ENCODE peak calls at places on chromosome 14, in six cellular contexts. G is naive B cell; Q is pancreas; H is activated T-helper 1 cell treated with anti-CD3 and anti-CD28 coated beads, Interleukin-12 subunit alpha, Interleukin-12 subunit beta, Interleukin-2, Interleukin-4 antibody, amounts not matched to agents 30 ng/mL and 10 ng/mL and 1 ng/mL, durations not matched to agents 14 hours and 24 hours and 36 hours; J is NCI-H2171; Y is left kidney. W is an unnamed sample.

GRCh38 chr14:64064447-64064846 is 211.6 kb downstream of the SYNE2 start:
- DNase-seq in J (no peak), G (no peak), Y (no peak), H (no peak), Q (no peak), W (no peak)

GRCh38 chr14:101812071-101812470 is 50.6 kb downstream of the PPP2R5C start:
- DNase-seq in Y (no peak), Q (no peak), G (no peak), J (no peak), H (no peak), W (peak; percentile 24)

GRCh38 chr14:43356382-43356781 is 1150.7 kb downstream of the FSCB start:
- DNase-seq in H (no peak), G (no peak), Y (no peak), J (no peak), Q (no peak), W (no peak)

GRCh38 chr14:99755068-99755405 is 38.2 kb upstream of the EML1 start:
- DNase-seq in H (no peak), Y (no peak), G (no peak), J (no peak), Q (no peak), W (no peak)

GRCh38 chr14:37550511-37550910 is 44.5 kb downstream of the FOXA1 start:
- DNase-seq in G (no peak), J (no peak), Y (peak; percentile 15), Q (no peak), H (no peak), W (no peak)

GRCh38 chr14:69152181-69152943 is 557 bp downstream of the DCAF5 start:
- DNase-seq in G (peak; percentile 31), Q (peak; percentile 52), H (no peak), Y (peak; percentile 91), J (peak; percentile 74), W (peak; percentile 70)

GRCh38 chr14:37658174-37658573 is 62.7 kb downstream of the TTC6 start:
- DNase-seq in G (no peak), H (no peak), J (no peak), Y (no peak), Q (no peak), W (peak; percentile 6)

GRCh38 chr14:23568600-23569310 is 1.2 kb upstream of the AP1G2 start:
- DNase-seq in G (no peak), Q (no peak), H (no peak), Y (peak; percentile 73), J (peak; percentile 22), W (peak; percentile 79)

GRCh38 chr14:100878271-100879146 is 25.0 kb downstream of the RTL1 start:
- DNase-seq in Q (peak; percentile 58), J (no peak), Y (no peak), H (no peak), G (no peak), W (no peak)

GRCh38 chr14:42606839-42607238 is 1000.2 kb downstream of the LRFN5 start:
- DNase-seq in H (no peak), J (no peak), G (no peak), Y (no peak), Q (no peak), W (no peak)

GRCh38 chr14:104800600-104801283 is at the start of gene ZBTB42:
- DNase-seq in G (peak; percentile 60), Y (peak; percentile 85), Q (peak; percentile 96), H (peak; percentile 74), J (peak; percentile 63), W (peak; percentile 74)

GRCh38 chr14:64725360-64725815 is 21.2 kb downstream of the PLEKHG3 start:
- DNase-seq in Y (no peak), H (no peak), Q (peak; percentile 26), G (no peak), J (peak; percentile 93), W (no peak)

GRCh38 chr14:92503756-92504491 is 9.7 kb upstream of the RIN3 start:
- DNase-seq in G (no peak), Q (no peak), J (no peak), H (no peak), Y (peak; percentile 39), W (no peak)

GRCh38 chr14:55274144-55274543 is 2.9 kb downstream of the FBXO34 start:
- DNase-seq in J (no peak), Q (no peak), H (no peak), Y (no peak), G (no peak), W (no peak)

GRCh38 chr14:74922752-74923401 is at the start of gene RPS6KL1:
- DNase-seq in Q (peak; percentile 94), G (no peak), H (peak; percentile 73), Y (peak; percentile 94), J (peak; percentile 94), W (peak; percentile 97)

GRCh38 chr14:26170885-26171284 is 426.9 kb downstream of the NOVA1 start:
- DNase-seq in J (no peak), Y (no peak), Q (no peak), H (no peak), G (no peak), W (no peak)

GRCh38 chr14:55366271-55366670 is 45.4 kb downstream of the ATG14 start:
- DNase-seq in G (no peak), Y (no peak), H (no peak), J (no peak), Q (no peak), W (no peak)

GRCh38 chr14:53663709-53664108 is 292.9 kb downstream of the BMP4 start:
- DNase-seq in H (no peak), Q (no peak), J (no peak), G (no peak), Y (peak; percentile 65), W (peak; percentile 75)

GRCh38 chr14:103949386-103949785 is 7.1 kb upstream of the RD3L start:
- DNase-seq in J (no peak), H (no peak), Y (no peak), G (no peak), Q (no peak), W (no peak)

GRCh38 chr14:88590173-88590572 is 27.3 kb downstream of the ZC3H14 start:
- DNase-seq in Q (no peak), J (no peak), G (no peak), Y (no peak), H (no peak), W (no peak)

GRCh38 chr14:67926821-67927220 is 107.2 kb downstream of the RAD51B start:
- DNase-seq in Q (no peak), J (no peak), H (no peak), G (no peak), Y (no peak), W (no peak)

GRCh38 chr14:21192875-21193535 is 37.1 kb upstream of the OR5AU1 start:
- DNase-seq in Q (peak; percentile 48), J (no peak), G (no peak), H (no peak), Y (no peak), W (no peak)

GRCh38 chr14:76761198-76761848 is at the start of gene VASH1:
- DNase-seq in H (peak; percentile 56), G (peak; percentile 51), J (peak; percentile 49), Y (peak; percentile 86), Q (peak; percentile 84), W (peak; percentile 77)

GRCh38 chr14:51176819-51177218 is 63.2 kb upstream of the TMX1 start:
- DNase-seq in Y (peak; percentile 87), Q (no peak), J (peak; percentile 7), H (no peak), G (no peak), W (peak; percentile 45)

GRCh38 chr14:55450987-55451386 is 10.6 kb upstream of the TBPL2 start:
- DNase-seq in H (no peak), J (no peak), G (no peak), Q (no peak), Y (no peak), W (no peak)

GRCh38 chr14:39376671-39377403 is 55.4 kb downstream of the FBXO33 start:
- DNase-seq in H (no peak), J (no peak), Y (no peak), Q (no peak), G (no peak), W (peak; percentile 9)